ENCODE peak calls at places on chromosomes 11 and 22, in six cellular contexts. S, A, O, W, Z and Y are unnamed samples.

GRCh38 chr11:1557904-1558831 is 13.9 kb downstream of the DUSP8 start:
- DNase-seq in S (no peak), A (no peak), O (no peak), W (no peak), Z (peak), Y (no peak)

GRCh38 chr11:65947603-65948125 is 2.4 kb downstream of the TSGA10IP start:
- DNase-seq in S (no peak), A (no peak), O (no peak), W (no peak), Z (no peak), Y (no peak)

GRCh38 chr11:86101493-86101892 is 32.6 kb upstream of the PICALM start:
- DNase-seq in S (no peak), A (no peak), O (no peak), W (no peak), Z (no peak), Y (no peak)

GRCh38 chr11:44036811-44037657 is 10.7 kb upstream of the ACCSL start:
- DNase-seq in S (peak), A (peak), O (peak), W (peak), Z (no peak), Y (peak)

GRCh38 chr11:70650075-70650909 is 252.0 kb downstream of the CTTN start:
- DNase-seq in S (peak), A (no peak), O (peak), W (peak), Z (no peak), Y (peak)

GRCh38 chr22:30251661-30252226 is 5.2 kb upstream of the LIF start:
- DNase-seq in S (no peak), A (no peak), O (no peak), W (no peak), Z (no peak), Y (no peak)

GRCh38 chr11:71935338-71935925 is 6.6 kb downstream of the RNF121 start:
- DNase-seq in S (no peak), A (no peak), O (no peak), W (no peak), Z (no peak), Y (no peak)

GRCh38 chr11:98566978-98567377 is 453.8 kb upstream of the CNTN5 start:
- DNase-seq in S (no peak), A (no peak), O (no peak), W (no peak), Z (no peak), Y (no peak)

GRCh38 chr11:61472282-61472681 is 36.3 kb upstream of the LRRC10B start:
- DNase-seq in S (no peak), A (no peak), O (no peak), W (no peak), Z (no peak), Y (no peak)

GRCh38 chr22:31857247-31857646 is 87.1 kb upstream of the YWHAH start:
- DNase-seq in S (peak), A (no peak), O (peak), W (no peak), Z (no peak), Y (no peak)

GRCh38 chr11:21931436-21932101 is 261.3 kb upstream of the ANO5 start:
- DNase-seq in S (no peak), A (no peak), O (no peak), W (no peak), Z (no peak), Y (no peak)

GRCh38 chr11:2462986-2463765 is 18.4 kb downstream of the KCNQ1 start:
- DNase-seq in S (no peak), A (no peak), O (no peak), W (peak), Z (no peak), Y (no peak)

GRCh38 chr11:65892661-65893317 is 2.3 kb downstream of the CCDC85B start:
- DNase-seq in S (no peak), A (no peak), O (no peak), W (no peak), Z (no peak), Y (no peak)

GRCh38 chr22:23180893-23181762 is 819 bp downstream of the BCR start:
- DNase-seq in S (no peak), A (no peak), O (peak), W (no peak), Z (no peak), Y (peak)

GRCh38 chr11:74686792-74687191 is 44.4 kb downstream of the CHRDL2 start:
- DNase-seq in S (no peak), A (no peak), O (no peak), W (no peak), Z (no peak), Y (no peak)

GRCh38 chr11:36273110-36273509 is 16.1 kb downstream of the COMMD9 start:
- DNase-seq in S (no peak), A (no peak), O (no peak), W (no peak), Z (no peak), Y (no peak)

GRCh38 chr11:1180171-1180570 is 22.4 kb downstream of the MUC5AC start:
- DNase-seq in S (no peak), A (no peak), O (no peak), W (no peak), Z (no peak), Y (no peak)

GRCh38 chr11:33545941-33546340 is 154.7 kb downstream of the C11orf91 start:
- DNase-seq in S (no peak), A (no peak), O (no peak), W (no peak), Z (no peak), Y (no peak)

GRCh38 chr22:23218867-23219251 is 38.5 kb downstream of the BCR start:
- DNase-seq in S (no peak), A (no peak), O (peak), W (peak), Z (no peak), Y (no peak)

GRCh38 chr11:96049426-96049825 is 125.5 kb upstream of the MTMR2 start:
- DNase-seq in S (no peak), A (no peak), O (no peak), W (no peak), Z (no peak), Y (no peak)

GRCh38 chr22:48835364-48835763 is 992.3 kb downstream of the BRD1 start:
- DNase-seq in S (no peak), A (no peak), O (no peak), W (no peak), Z (no peak), Y (no peak)

GRCh38 chr11:104853276-104853675 is 45.0 kb downstream of the CASP12 start:
- DNase-seq in S (no peak), A (no peak), O (no peak), W (no peak), Z (no peak), Y (no peak)

DNA sequence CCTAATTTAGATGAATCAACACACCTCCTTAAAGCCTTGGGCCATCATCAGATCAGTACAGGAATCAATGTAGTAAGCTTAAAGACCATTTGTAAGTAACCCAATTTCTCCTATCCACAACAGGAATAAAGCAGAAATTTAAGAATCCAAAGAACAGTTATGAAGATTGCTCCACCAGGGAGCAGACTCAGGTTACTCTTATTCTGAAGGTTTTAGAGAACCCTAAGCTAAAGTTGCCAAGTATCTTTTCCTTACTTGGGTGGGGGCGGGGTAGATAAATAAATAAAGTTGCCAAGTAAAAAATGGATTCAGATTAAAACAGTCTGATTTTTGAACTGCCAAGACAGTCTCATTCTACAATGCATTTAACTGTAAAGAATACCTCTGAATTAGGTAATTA is 18.1 kb downstream of the CKAP5 start:
- DNase-seq in S (no peak), A (no peak), O (no peak), W (no peak), Z (no peak), Y (no peak)
- TF ChIP-seq POLR2A in S (no peak), A (no peak), O (no peak), W (no peak), Z (no peak), Y (no peak)

GRCh38 chr11:6219359-6219758 is 14.0 kb downstream of the C11orf42 start:
- DNase-seq in S (no peak), A (no peak), O (no peak), W (no peak), Z (no peak), Y (no peak)
- TF ChIP-seq TAF1 in S (no peak), A (no peak), O (no peak), W (no peak), Z (no peak), Y (no peak)

DNA sequence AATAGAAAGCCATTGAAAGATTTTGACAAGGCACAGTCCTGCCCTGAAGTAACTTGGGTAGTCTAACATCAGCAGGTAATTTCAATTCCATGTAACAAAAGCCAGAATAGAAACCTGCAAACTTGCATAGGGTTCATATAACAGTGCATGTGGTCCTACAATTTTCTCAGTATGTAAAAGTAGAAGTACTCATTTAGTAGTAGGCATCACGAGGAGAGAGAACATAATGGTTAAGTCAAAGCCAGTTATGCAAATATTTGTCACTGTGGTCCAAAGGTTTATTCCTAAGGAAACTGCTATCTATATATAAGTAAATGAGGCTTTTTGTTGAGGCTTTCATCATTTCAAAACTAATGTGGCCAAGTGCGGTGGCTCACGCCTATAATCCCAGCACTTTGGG is 10.1 kb downstream of the ATP5MG start:
- DNase-seq in S (no peak), A (no peak), O (no peak), W (peak), Z (no peak), Y (no peak)
- TF ChIP-seq POLR2AphosphoS5 in S (no peak), A (no peak), O (no peak), W (no peak), Z (no peak), Y (no peak)

GRCh38 chr11:45082744-45083543 is 63.5 kb upstream of the PRDM11 start:
- DNase-seq in S (peak), A (no peak), O (no peak), W (no peak), Z (no peak), Y (no peak)
- TF ChIP-seq POLR2A in S (no peak), A (no peak), O (no peak), W (no peak), Z (no peak), Y (no peak)

GRCh38 chr22:41524809-41525449 is 19.3 kb downstream of the POLR3H start:
- DNase-seq in S (no peak), A (no peak), O (no peak), W (no peak), Z (no peak), Y (peak)
- TF ChIP-seq TAF1 in S (no peak), A (no peak), O (no peak), W (no peak), Z (no peak), Y (no peak)

GRCh38 chr11:29124436-29124835 is 892.4 kb downstream of the KCNA4 start:
- DNase-seq in S (no peak), A (no peak), O (no peak), W (no peak), Z (no peak), Y (no peak)

GRCh38 chr11:29120329-29120695 is 896.5 kb downstream of the KCNA4 start:
- DNase-seq in S (no peak), A (no peak), O (no peak), W (no peak), Z (no peak), Y (no peak)

GRCh38 chr11:29119691-29120328 is 897.0 kb downstream of the KCNA4 start:
- DNase-seq in S (no peak), A (no peak), O (no peak), W (no peak), Z (no peak), Y (no peak)

DNA sequence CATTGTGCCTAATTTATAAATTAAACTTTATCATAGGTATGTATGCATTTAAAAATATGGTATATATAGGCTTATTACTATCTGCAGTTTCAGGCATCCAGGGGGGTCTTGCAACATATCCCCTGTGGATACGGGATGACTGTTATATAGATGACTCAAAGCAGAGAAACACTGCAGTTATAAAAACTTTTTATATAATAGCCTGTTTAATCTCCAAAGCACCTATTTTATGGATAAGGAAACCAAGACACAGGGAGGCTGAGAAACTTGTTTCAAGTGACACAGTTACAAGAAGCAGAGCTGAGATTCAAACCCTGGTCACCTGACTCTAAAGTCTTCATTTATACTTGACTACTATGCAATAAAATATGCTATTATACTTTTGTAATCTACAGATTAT is 897.7 kb downstream of the KCNA4 start:
- DNase-seq in S (no peak), A (no peak), O (no peak), W (no peak), Z (no peak), Y (no peak)
- TF ChIP-seq POLR2AphosphoS5 in S (no peak), A (no peak), O (no peak), W (no peak), Z (no peak), Y (no peak)